ENCODE peak calls at places on chromosomes 11 and 22, in six cellular contexts. One of them, this sample, is unnamed.

GRCh38 chr11:58024601-58025091 is 965 bp downstream of the OR9Q1 start:
- DNase-seq in sigmoid colon: no peak
- DNase-seq in IMR-90: peak; percentile 60
- DNase-seq in NT2/D1: no peak
- DNase-seq in HepG2: no peak
- DNase-seq in retinal pigment epithelial cell: peak; percentile 19
- DNase-seq in this sample: no peak

GRCh38 chr11:46278387-46279173 is 1.1 kb downstream of the CREB3L1 start:
- DNase-seq in sigmoid colon: peak; percentile 74
- DNase-seq in IMR-90: peak; percentile 59
- DNase-seq in NT2/D1: no peak
- DNase-seq in HepG2: no peak
- DNase-seq in retinal pigment epithelial cell: no peak
- DNase-seq in this sample: no peak

GRCh38 chr11:5689551-5689983 is at the start of gene TRIM22:
- DNase-seq in sigmoid colon: no peak
- DNase-seq in IMR-90: peak; percentile 71
- DNase-seq in NT2/D1: peak; percentile 42
- DNase-seq in HepG2: no peak
- DNase-seq in retinal pigment epithelial cell: peak; percentile 28
- DNase-seq in this sample: peak; percentile 32

GRCh38 chr22:47757741-47758140 is 995.3 kb downstream of the TBC1D22A start:
- DNase-seq in sigmoid colon: no peak
- DNase-seq in IMR-90: no peak
- DNase-seq in NT2/D1: no peak
- DNase-seq in HepG2: no peak
- DNase-seq in retinal pigment epithelial cell: no peak
- DNase-seq in this sample: no peak

GRCh38 chr11:68780829-68781228 is 29.5 kb upstream of the TESMIN start:
- DNase-seq in sigmoid colon: no peak
- DNase-seq in IMR-90: no peak
- DNase-seq in NT2/D1: peak; percentile 23
- DNase-seq in HepG2: no peak
- DNase-seq in retinal pigment epithelial cell: no peak
- DNase-seq in this sample: no peak

GRCh38 chr11:7927635-7928034 is 3.4 kb downstream of the OR10A6 start:
- DNase-seq in sigmoid colon: no peak
- DNase-seq in IMR-90: peak; percentile 66
- DNase-seq in NT2/D1: no peak
- DNase-seq in HepG2: no peak
- DNase-seq in retinal pigment epithelial cell: no peak
- DNase-seq in this sample: no peak

GRCh38 chr11:116502641-116503061 is 270.1 kb downstream of the BUD13 start:
- DNase-seq in sigmoid colon: no peak
- DNase-seq in IMR-90: no peak
- DNase-seq in NT2/D1: no peak
- DNase-seq in HepG2: no peak
- DNase-seq in retinal pigment epithelial cell: no peak
- DNase-seq in this sample: no peak

GRCh38 chr22:45285431-45286058 is 796 bp downstream of the UPK3A start:
- DNase-seq in sigmoid colon: no peak
- DNase-seq in IMR-90: no peak
- DNase-seq in NT2/D1: no peak
- DNase-seq in HepG2: no peak
- DNase-seq in retinal pigment epithelial cell: no peak
- DNase-seq in this sample: no peak

GRCh38 chr11:65538915-65539374 is 14.1 kb downstream of the SCYL1 start:
- DNase-seq in sigmoid colon: no peak
- DNase-seq in IMR-90: no peak
- DNase-seq in NT2/D1: no peak
- DNase-seq in HepG2: no peak
- DNase-seq in retinal pigment epithelial cell: no peak
- DNase-seq in this sample: no peak

GRCh38 chr11:118175031-118175531 is 1.4 kb downstream of the SCN2B start:
- DNase-seq in sigmoid colon: no peak
- DNase-seq in IMR-90: peak; percentile 62
- DNase-seq in NT2/D1: no peak
- DNase-seq in HepG2: peak; percentile 83
- DNase-seq in retinal pigment epithelial cell: no peak
- DNase-seq in this sample: peak; percentile 77

GRCh38 chr22:22772883-22773282 is 114.7 kb upstream of the IGLL5 start:
- DNase-seq in sigmoid colon: no peak
- DNase-seq in IMR-90: no peak
- DNase-seq in NT2/D1: no peak
- DNase-seq in HepG2: no peak
- DNase-seq in retinal pigment epithelial cell: no peak
- DNase-seq in this sample: no peak

GRCh38 chr11:726278-726915 is 20.4 kb downstream of the EPS8L2 start:
- DNase-seq in sigmoid colon: peak; percentile 80
- DNase-seq in IMR-90: peak; percentile 26
- DNase-seq in NT2/D1: no peak
- DNase-seq in HepG2: no peak
- DNase-seq in retinal pigment epithelial cell: no peak
- DNase-seq in this sample: no peak

GRCh38 chr22:44100411-44100810 is 76.3 kb downstream of the PARVB start:
- DNase-seq in sigmoid colon: peak; percentile 55
- DNase-seq in IMR-90: no peak
- DNase-seq in NT2/D1: no peak
- DNase-seq in HepG2: no peak
- DNase-seq in retinal pigment epithelial cell: no peak
- DNase-seq in this sample: no peak

GRCh38 chr11:85748455-85748891 is 62.5 kb downstream of the SYTL2 start:
- DNase-seq in sigmoid colon: no peak
- DNase-seq in IMR-90: peak; percentile 45
- DNase-seq in NT2/D1: no peak
- DNase-seq in HepG2: no peak
- DNase-seq in retinal pigment epithelial cell: no peak
- DNase-seq in this sample: no peak

GRCh38 chr11:69287968-69288882 is 5.7 kb upstream of the MYEOV start:
- DNase-seq in sigmoid colon: no peak
- DNase-seq in IMR-90: no peak
- DNase-seq in NT2/D1: no peak
- DNase-seq in HepG2: peak; percentile 62
- DNase-seq in retinal pigment epithelial cell: no peak
- DNase-seq in this sample: no peak

GRCh38 chr11:121575963-121576290 is 123.2 kb upstream of the SORL1-AS1 start:
- DNase-seq in sigmoid colon: no peak
- DNase-seq in IMR-90: no peak
- DNase-seq in NT2/D1: no peak
- DNase-seq in HepG2: no peak
- DNase-seq in retinal pigment epithelial cell: no peak
- DNase-seq in this sample: no peak

GRCh38 chr22:37370306-37370979 is 56.8 kb downstream of the ELFN2 start:
- DNase-seq in sigmoid colon: peak; percentile 72
- DNase-seq in IMR-90: no peak
- DNase-seq in NT2/D1: no peak
- DNase-seq in HepG2: no peak
- DNase-seq in retinal pigment epithelial cell: no peak
- DNase-seq in this sample: no peak

GRCh38 chr22:29734429-29734828 is 14.6 kb downstream of the CABP7 start:
- DNase-seq in sigmoid colon: no peak
- DNase-seq in IMR-90: no peak
- DNase-seq in NT2/D1: no peak
- DNase-seq in HepG2: no peak
- DNase-seq in retinal pigment epithelial cell: no peak
- DNase-seq in this sample: no peak

GRCh38 chr11:130636672-130637463 is 188.4 kb downstream of the ADAMTS15 start:
- DNase-seq in sigmoid colon: no peak
- DNase-seq in IMR-90: peak; percentile 92
- DNase-seq in NT2/D1: no peak
- DNase-seq in HepG2: peak; percentile 60
- DNase-seq in retinal pigment epithelial cell: no peak
- DNase-seq in this sample: peak; percentile 94

GRCh38 chr11:68673291-68673930 is 10.9 kb upstream of the GAL start:
- DNase-seq in sigmoid colon: no peak
- DNase-seq in IMR-90: no peak
- DNase-seq in NT2/D1: no peak
- DNase-seq in HepG2: no peak
- DNase-seq in retinal pigment epithelial cell: no peak
- DNase-seq in this sample: no peak

GRCh38 chr11:18599739-18600230 is at the start of gene MISFA:
- DNase-seq in sigmoid colon: no peak
- DNase-seq in IMR-90: peak; percentile 18
- DNase-seq in NT2/D1: no peak
- DNase-seq in HepG2: no peak
- DNase-seq in retinal pigment epithelial cell: no peak
- DNase-seq in this sample: no peak

GRCh38 chr22:18031670-18032454 is 7.5 kb upstream of the MICAL3 start:
- DNase-seq in sigmoid colon: peak; percentile 85
- DNase-seq in IMR-90: peak; percentile 97
- DNase-seq in NT2/D1: no peak
- DNase-seq in HepG2: no peak
- DNase-seq in retinal pigment epithelial cell: peak; percentile 69
- DNase-seq in this sample: peak; percentile 94

GRCh38 chr11:35114901-35115687 is 23.9 kb upstream of the CD44 start:
- DNase-seq in sigmoid colon: no peak
- DNase-seq in IMR-90: no peak
- DNase-seq in NT2/D1: no peak
- DNase-seq in HepG2: no peak
- DNase-seq in retinal pigment epithelial cell: no peak
- DNase-seq in this sample: no peak
- H3K4me3 ChIP-seq in sigmoid colon: no peak overlapping the region
- H3K4me3 ChIP-seq in IMR-90: no peak overlapping the region
- H3K4me3 ChIP-seq in NT2/D1: no peak overlapping the region
- H3K4me3 ChIP-seq in HepG2: no peak overlapping the region
- H3K4me3 ChIP-seq in retinal pigment epithelial cell: no peak overlapping the region
- H3K4me3 ChIP-seq in this sample: no peak overlapping the region

DNA sequence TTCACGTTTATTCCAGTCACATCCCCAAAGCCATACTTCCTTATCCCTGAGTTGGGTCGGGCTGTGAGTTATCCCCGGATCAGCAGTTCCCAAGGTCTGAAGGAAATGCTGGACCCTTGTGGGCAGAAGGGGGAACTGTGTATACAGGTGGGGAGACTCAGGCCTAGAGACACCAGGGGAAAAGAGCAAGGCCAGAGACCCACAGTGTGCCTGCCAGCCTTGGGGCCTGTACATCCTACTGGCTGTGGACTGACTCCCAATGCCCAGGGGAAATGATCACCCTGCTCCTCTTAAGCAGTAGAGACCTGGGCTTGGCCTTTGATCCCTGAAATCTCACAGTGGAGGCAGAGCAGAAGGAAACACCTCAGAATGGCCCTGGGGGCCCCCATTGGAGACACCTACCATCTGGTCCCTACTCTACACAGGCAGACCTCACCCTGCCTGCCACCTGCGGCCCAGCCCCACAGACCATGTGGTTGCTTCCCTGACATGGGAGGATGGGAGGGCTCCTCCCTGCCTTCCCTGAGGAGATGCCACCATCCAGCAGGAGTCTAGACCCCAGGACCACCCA is 1.3 kb downstream of the SELENOM start:
- DNase-seq in sigmoid colon: peak; percentile 84
- DNase-seq in IMR-90: no peak
- DNase-seq in NT2/D1: no peak
- DNase-seq in HepG2: no peak
- DNase-seq in retinal pigment epithelial cell: no peak
- DNase-seq in this sample: no peak
- H3K4me3 ChIP-seq in sigmoid colon: peak overlapping the region; percentile 94
- H3K4me3 ChIP-seq in IMR-90: peak overlapping the region; percentile 90
- H3K4me3 ChIP-seq in NT2/D1: peak overlapping the region; percentile 78
- H3K4me3 ChIP-seq in HepG2: no peak overlapping the region
- H3K4me3 ChIP-seq in retinal pigment epithelial cell: no peak overlapping the region
- H3K4me3 ChIP-seq in this sample: no peak overlapping the region

GRCh38 chr11:107856981-107857517 is 1.5 kb downstream of the SLC35F2 start:
- DNase-seq in sigmoid colon: no peak
- DNase-seq in IMR-90: no peak
- DNase-seq in NT2/D1: no peak
- DNase-seq in HepG2: no peak
- DNase-seq in retinal pigment epithelial cell: no peak
- DNase-seq in this sample: no peak
- H3K4me3 ChIP-seq in sigmoid colon: no peak overlapping the region
- H3K4me3 ChIP-seq in IMR-90: no peak overlapping the region
- H3K4me3 ChIP-seq in NT2/D1: no peak overlapping the region
- H3K4me3 ChIP-seq in HepG2: no peak overlapping the region
- H3K4me3 ChIP-seq in retinal pigment epithelial cell: no peak overlapping the region
- H3K4me3 ChIP-seq in this sample: peak overlapping the region; percentile 95

DNA sequence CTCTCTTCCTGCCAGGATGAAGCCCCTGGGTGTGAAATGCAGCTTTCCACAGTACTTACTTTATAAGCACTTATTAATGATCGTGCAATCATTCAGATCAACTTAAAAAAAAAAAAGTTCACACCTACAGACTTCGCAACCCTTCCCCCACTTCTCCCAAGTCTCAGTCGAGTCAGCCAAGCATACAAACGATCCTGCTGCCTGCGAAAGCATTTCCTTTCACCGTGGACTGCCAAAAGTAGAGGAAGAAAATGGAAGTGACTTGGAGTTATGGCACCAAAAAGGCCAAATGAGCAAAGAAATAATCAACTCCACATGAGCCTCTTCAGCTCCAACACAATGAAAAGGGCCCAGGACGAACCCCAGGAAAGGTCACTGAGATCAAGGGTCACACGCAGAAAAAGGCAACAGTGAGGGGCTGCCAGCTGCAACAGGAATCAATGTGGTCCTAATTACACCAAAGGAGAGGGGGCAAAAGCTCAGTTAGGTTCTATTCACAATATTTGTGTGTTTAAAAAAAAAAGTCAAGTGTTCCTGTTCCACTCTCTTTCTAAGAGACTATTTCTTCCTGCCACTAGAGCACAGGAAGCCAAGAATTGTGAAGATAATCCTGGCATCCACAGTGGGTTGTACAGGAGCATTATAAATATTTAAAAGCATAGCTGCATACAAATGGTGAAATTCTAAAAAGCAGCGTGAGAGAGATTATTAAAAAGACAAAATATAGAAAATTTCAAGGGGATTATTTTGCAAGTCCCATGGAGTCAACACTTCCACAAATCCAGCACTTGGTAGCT is 28.4 kb downstream of the CDON start:
- DNase-seq in sigmoid colon: no peak
- DNase-seq in IMR-90: no peak
- DNase-seq in NT2/D1: no peak
- DNase-seq in HepG2: no peak
- DNase-seq in retinal pigment epithelial cell: no peak
- DNase-seq in this sample: no peak
- H3K4me3 ChIP-seq in sigmoid colon: no peak overlapping the region
- H3K4me3 ChIP-seq in IMR-90: no peak overlapping the region
- H3K4me3 ChIP-seq in NT2/D1: no peak overlapping the region
- H3K4me3 ChIP-seq in HepG2: no peak overlapping the region
- H3K4me3 ChIP-seq in retinal pigment epithelial cell: no peak overlapping the region
- H3K4me3 ChIP-seq in this sample: no peak overlapping the region

GRCh38 chr11:128814856-128815705 is 52.0 kb downstream of the KCNJ1 start:
- DNase-seq in sigmoid colon: peak; percentile 82
- DNase-seq in IMR-90: peak; percentile 86
- DNase-seq in NT2/D1: peak; percentile 85
- DNase-seq in HepG2: no peak
- DNase-seq in retinal pigment epithelial cell: peak; percentile 67
- DNase-seq in this sample: peak; percentile 50
- H3K4me3 ChIP-seq in sigmoid colon: no peak overlapping the region
- H3K4me3 ChIP-seq in IMR-90: no peak overlapping the region
- H3K4me3 ChIP-seq in NT2/D1: peak overlapping the region; percentile 31
- H3K4me3 ChIP-seq in HepG2: no peak overlapping the region
- H3K4me3 ChIP-seq in retinal pigment epithelial cell: peak overlapping the region; percentile 27
- H3K4me3 ChIP-seq in this sample: no peak overlapping the region